ENCODE peak calls at places on chromosomes 1 and 21, in six cellular contexts. Z, V, X, W, A and Y are unnamed samples.

GRCh38 chr1:108639899-108640560 is 20.9 kb downstream of the HENMT1 start:
- DNase-seq in Z (no peak), V (no peak), X (no peak), W (no peak), A (peak), Y (no peak)

GRCh38 chr1:47824297-47824696 is 172.9 kb downstream of the TRABD2B start:
- DNase-seq in Z (no peak), V (no peak), X (no peak), W (no peak), A (no peak), Y (no peak)

GRCh38 chr1:38064232-38064903 is 17.8 kb upstream of the POU3F1 start:
- DNase-seq in Z (no peak), V (no peak), X (no peak), W (no peak), A (peak), Y (no peak)

GRCh38 chr21:41877901-41878830 is 978 bp downstream of the PRDM15 start:
- DNase-seq in Z (peak), V (no peak), X (peak), W (no peak), A (peak), Y (no peak)

GRCh38 chr1:36769886-36770830 is 264.2 kb downstream of the GRIK3 start:
- DNase-seq in Z (no peak), V (no peak), X (no peak), W (no peak), A (no peak), Y (no peak)

GRCh38 chr1:229204863-229205777 is 65.8 kb upstream of the RAB4A start:
- DNase-seq in Z (peak), V (peak), X (no peak), W (no peak), A (peak), Y (no peak)

GRCh38 chr1:8314346-8315280 is 3.3 kb upstream of the SLC45A1 start:
- DNase-seq in Z (peak), V (peak), X (peak), W (peak), A (peak), Y (peak)

GRCh38 chr1:230268371-230269170 is 157.6 kb downstream of the PGBD5 start:
- DNase-seq in Z (peak), V (no peak), X (no peak), W (peak), A (peak), Y (no peak)

GRCh38 chr21:35208810-35209517 is 159.9 kb upstream of the RUNX1 start:
- DNase-seq in Z (no peak), V (no peak), X (no peak), W (no peak), A (no peak), Y (no peak)

GRCh38 chr1:11579506-11579905 is 74.7 kb downstream of the FBXO2 start:
- DNase-seq in Z (no peak), V (no peak), X (no peak), W (no peak), A (no peak), Y (no peak)

GRCh38 chr21:45534591-45535331 is 7.5 kb downstream of the SLC19A1 start:
- DNase-seq in Z (peak), V (no peak), X (peak), W (no peak), A (no peak), Y (peak)

GRCh38 chr21:28627261-28627660 is 365.4 kb downstream of the LTN1 start:
- DNase-seq in Z (no peak), V (no peak), X (no peak), W (no peak), A (no peak), Y (no peak)

GRCh38 chr1:66532798-66533783 is 862 bp upstream of the SGIP1 start:
- DNase-seq in Z (no peak), V (no peak), X (peak), W (no peak), A (peak), Y (no peak)

GRCh38 chr1:41918450-41919043 is at the start of gene HIVEP3:
- DNase-seq in Z (peak), V (no peak), X (no peak), W (peak), A (no peak), Y (no peak)
- TF ChIP-seq CTCF in Z (peak), V (no peak), X (no peak), W (no peak), A (no peak), Y (peak)

DNA sequence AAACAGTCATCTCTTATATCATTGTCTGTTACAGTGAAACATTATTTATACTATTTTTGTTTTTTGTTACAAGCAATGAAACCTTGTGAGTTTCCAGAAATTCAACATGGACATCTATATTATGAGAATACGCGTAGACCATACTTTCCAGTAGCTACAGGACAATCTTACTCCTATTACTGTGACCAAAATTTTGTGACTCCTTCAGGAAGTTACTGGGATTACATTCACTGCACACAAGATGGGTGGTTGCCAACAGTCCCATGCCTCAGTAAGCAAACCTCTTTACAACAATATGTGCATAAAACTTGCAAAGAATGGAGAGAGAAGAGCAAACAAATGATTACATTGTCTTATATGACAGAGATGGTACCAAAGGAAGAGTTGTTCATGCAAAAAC is 22.4 kb downstream of the CFHR4 start:
- DNase-seq in Z (no peak), V (no peak), X (no peak), W (no peak), A (no peak), Y (no peak)
- TF ChIP-seq CTCF in Z (no peak), V (no peak), X (peak), W (no peak), A (no peak), Y (peak)

GRCh38 chr1:54385727-54386022 is 20.5 kb downstream of the SSBP3 start:
- DNase-seq in Z (no peak), V (no peak), X (no peak), W (no peak), A (no peak), Y (no peak)
- TF ChIP-seq CTCF in Z (no peak), V (no peak), X (no peak), W (no peak), A (no peak), Y (no peak)

GRCh38 chr21:26717146-26717739 is 128.0 kb downstream of the ADAMTS1 start:
- DNase-seq in Z (peak), V (no peak), X (no peak), W (peak), A (peak), Y (no peak)
- TF ChIP-seq CTCF in Z (peak), V (peak), X (peak), W (peak), A (peak), Y (peak)